ENCODE peak calls at places on chromosome 18, in seven cellular contexts. M, O, V, N, C, U and Z are unnamed samples.

GRCh38 chr18:75456277-75456676 is 28.8 kb upstream of the SMIM21 start:
- DNase-seq in M (peak; percentile 23), O (no peak), V (no peak), N (no peak), C (no peak), U (no peak), Z (no peak)

GRCh38 chr18:50662775-50663383 is 103.0 kb downstream of the MAPK4 start:
- DNase-seq in M (no peak), O (no peak), V (no peak), N (no peak), C (no peak), U (no peak), Z (no peak)

GRCh38 chr18:8607776-8608682 is 1.2 kb upstream of the RAB12 start:
- DNase-seq in M (peak; percentile 80), O (no peak), V (no peak), N (no peak), C (no peak), U (no peak), Z (no peak)

GRCh38 chr18:35267161-35267651 is 22.8 kb downstream of the ZSCAN30 start:
- DNase-seq in M (peak; percentile 72), O (peak; percentile 85), V (no peak), N (peak; percentile 56), C (peak; percentile 43), U (peak; percentile 69), Z (peak; percentile 34)

GRCh38 chr18:49464718-49465598 is 4.5 kb upstream of the DYM start:
- DNase-seq in M (peak; percentile 91), O (no peak), V (peak; percentile 67), N (no peak), C (no peak), U (peak; percentile 49), Z (no peak)

GRCh38 chr18:65544701-65545100 is 206.1 kb upstream of the CDH7 start:
- DNase-seq in M (no peak), O (no peak), V (no peak), N (no peak), C (no peak), U (no peak), Z (no peak)

GRCh38 chr18:3652380-3653262 is 202.6 kb downstream of the TGIF1 start:
- DNase-seq in M (peak; percentile 97), O (peak; percentile 38), V (no peak), N (peak; percentile 99), C (no peak), U (peak; percentile 99), Z (peak; percentile 84)

GRCh38 chr18:37922162-37922561 is 356.6 kb upstream of the CELF4 start:
- DNase-seq in M (no peak), O (no peak), V (no peak), N (no peak), C (no peak), U (peak; percentile 8), Z (no peak)

GRCh38 chr18:59758837-59759236 is 61.6 kb upstream of the CCBE1 start:
- DNase-seq in M (no peak), O (no peak), V (no peak), N (no peak), C (no peak), U (no peak), Z (no peak)

GRCh38 chr18:58338961-58339722 is 289.7 kb downstream of the ALPK2 start:
- DNase-seq in M (peak; percentile 39), O (no peak), V (no peak), N (peak; percentile 69), C (no peak), U (peak; percentile 32), Z (no peak)

GRCh38 chr18:77131652-77132368 is 773 bp downstream of the MBP start:
- DNase-seq in M (peak; percentile 49), O (peak; percentile 68), V (no peak), N (no peak), C (no peak), U (peak; percentile 33), Z (no peak)

GRCh38 chr18:34492652-34493051 is 217.4 kb upstream of the DTNA start:
- DNase-seq in M (peak; percentile 2), O (no peak), V (no peak), N (no peak), C (no peak), U (peak; percentile 2), Z (no peak)

GRCh38 chr18:48832961-48833700 is 117.6 kb downstream of the SMAD7 start:
- DNase-seq in M (no peak), O (no peak), V (no peak), N (peak; percentile 94), C (peak; percentile 16), U (peak; percentile 76), Z (peak; percentile 83)

GRCh38 chr18:76336241-76336640 is 158.8 kb downstream of the ZNF516 start:
- DNase-seq in M (no peak), O (no peak), V (no peak), N (no peak), C (no peak), U (no peak), Z (no peak)

GRCh38 chr18:33804258-33804657 is 226.2 kb downstream of the ASXL3 start:
- DNase-seq in M (peak; percentile 73), O (no peak), V (no peak), N (peak; percentile 66), C (no peak), U (peak; percentile 60), Z (peak; percentile 40)

GRCh38 chr18:73992242-73993022 is 155.2 kb downstream of the FBXO15 start:
- DNase-seq in M (no peak), O (no peak), V (no peak), N (no peak), C (no peak), U (no peak), Z (no peak)

GRCh38 chr18:48891721-48892120 is 59.0 kb downstream of the SMAD7 start:
- DNase-seq in M (no peak), O (no peak), V (no peak), N (no peak), C (no peak), U (no peak), Z (no peak)

GRCh38 chr18:10588975-10589374 is 63.1 kb downstream of the NAPG start:
- DNase-seq in M (no peak), O (no peak), V (no peak), N (no peak), C (no peak), U (no peak), Z (no peak)

GRCh38 chr18:59916746-59917145 is 16.9 kb downstream of the PMAIP1 start:
- DNase-seq in M (no peak), O (no peak), V (no peak), N (no peak), C (no peak), U (no peak), Z (no peak)

GRCh38 chr18:8248576-8248975 is 360.7 kb upstream of the RAB12 start:
- DNase-seq in M (no peak), O (no peak), V (no peak), N (no peak), C (no peak), U (no peak), Z (no peak)

GRCh38 chr18:41532344-41533086 is 422.5 kb upstream of the PIK3C3 start:
- DNase-seq in M (peak; percentile 33), O (no peak), V (peak; percentile 16), N (no peak), C (no peak), U (peak; percentile 42), Z (peak; percentile 3)

GRCh38 chr18:80233201-80233835 is 14.0 kb downstream of the PARD6G start:
- DNase-seq in M (no peak), O (no peak), V (no peak), N (no peak), C (no peak), U (no peak), Z (no peak)

GRCh38 chr18:61333746-61334490 is 688 bp downstream of the CDH20 start:
- DNase-seq in M (peak; percentile 15), O (peak; percentile 6), V (no peak), N (no peak), C (no peak), U (no peak), Z (no peak)

GRCh38 chr18:2905802-2906521 is 59.2 kb downstream of the EMILIN2 start:
- DNase-seq in M (no peak), O (peak; percentile 81), V (no peak), N (no peak), C (no peak), U (peak; percentile 57), Z (no peak)

GRCh38 chr18:56034954-56035353 is 447.0 kb upstream of the TCF4 start:
- DNase-seq in M (no peak), O (no peak), V (no peak), N (no peak), C (no peak), U (no peak), Z (no peak)

GRCh38 chr18:26335139-26335933 is 109.1 kb downstream of the TAF4B start:
- DNase-seq in M (peak; percentile 24), O (no peak), V (no peak), N (no peak), C (no peak), U (no peak), Z (no peak)

GRCh38 chr18:58584219-58585127 is 44.4 kb downstream of the ALPK2 start:
- DNase-seq in M (peak; percentile 75), O (no peak), V (peak; percentile 47), N (peak; percentile 86), C (no peak), U (peak; percentile 60), Z (no peak)

GRCh38 chr18:28123401-28124030 is 53.4 kb downstream of the CDH2 start:
- DNase-seq in M (no peak), O (no peak), V (no peak), N (no peak), C (no peak), U (no peak), Z (no peak)

GRCh38 chr18:73261243-73261642 is 393.5 kb upstream of the NETO1 start:
- DNase-seq in M (no peak), O (no peak), V (no peak), N (no peak), C (no peak), U (no peak), Z (no peak)

GRCh38 chr18:30175061-30175574 is 867.4 kb downstream of the DSC3 start:
- DNase-seq in M (no peak), O (peak; percentile 8), V (no peak), N (no peak), C (no peak), U (no peak), Z (no peak)

GRCh38 chr18:63787673-63788072 is 12.5 kb downstream of the SERPINB7 start:
- DNase-seq in M (no peak), O (no peak), V (no peak), N (no peak), C (no peak), U (no peak), Z (no peak)
- H3K4me3 ChIP-seq in M (no peak overlapping the region), O (no peak overlapping the region), V (no peak overlapping the region), N (peak overlapping the region; percentile 13), C (no peak overlapping the region), U (no peak overlapping the region), Z (no peak overlapping the region)

GRCh38 chr18:47748093-47748796 is 182.2 kb downstream of the SMAD2 start:
- DNase-seq in M (no peak), O (no peak), V (no peak), N (no peak), C (no peak), U (no peak), Z (no peak)
- H3K4me3 ChIP-seq in M (no peak overlapping the region), O (no peak overlapping the region), V (no peak overlapping the region), N (no peak overlapping the region), C (no peak overlapping the region), U (no peak overlapping the region), Z (no peak overlapping the region)

GRCh38 chr18:22346342-22346967 is 71.3 kb downstream of the CTAGE1 start:
- DNase-seq in M (peak; percentile 86), O (no peak), V (no peak), N (peak; percentile 73), C (no peak), U (peak; percentile 83), Z (no peak)
- H3K4me3 ChIP-seq in M (no peak overlapping the region), O (peak overlapping the region; percentile 57), V (no peak overlapping the region), N (peak overlapping the region; percentile 24), C (no peak overlapping the region), U (no peak overlapping the region), Z (no peak overlapping the region)

GRCh38 chr18:39186008-39186407 is 1620.4 kb upstream of the CELF4 start:
- DNase-seq in M (no peak), O (no peak), V (no peak), N (no peak), C (no peak), U (no peak), Z (no peak)
- H3K4me3 ChIP-seq in M (no peak overlapping the region), O (no peak overlapping the region), V (no peak overlapping the region), N (no peak overlapping the region), C (no peak overlapping the region), U (no peak overlapping the region), Z (no peak overlapping the region)